ENCODE peak calls at places on chromosomes 5 and 9, in seven cellular contexts. C is SK-N-SH, Q is HCT116, Z is GM12878, W is H1, B is HepG2, M is K562. R is an unnamed sample.

GRCh38 chr9:132977626-132978450 is 656 bp upstream of the GFI1B start:
- DNase-seq in C (peak; percentile 82), Q (peak; percentile 54), Z (no peak), W (peak; percentile 90), B (peak; percentile 76), M (peak; percentile 81), R (peak; percentile 79)

GRCh38 chr5:132557425-132557805 is 638 bp downstream of the RAD50 start:
- DNase-seq in C (peak; percentile 26), Q (peak; percentile 37), Z (peak; percentile 19), W (no peak), B (peak; percentile 82), M (peak; percentile 67), R (peak; percentile 39)

GRCh38 chr5:13251623-13252367 is 692.7 kb downstream of the DNAH5 start:
- DNase-seq in C (no peak), Q (no peak), Z (no peak), W (no peak), B (no peak), M (no peak), R (no peak)

GRCh38 chr5:122151640-122152039 is 22.3 kb downstream of the ZNF474 start:
- DNase-seq in C (no peak), Q (no peak), Z (no peak), W (no peak), B (no peak), M (no peak), R (no peak)

GRCh38 chr9:37551888-37552287 is 24.3 kb downstream of the FBXO10 start:
- DNase-seq in C (no peak), Q (no peak), Z (no peak), W (no peak), B (no peak), M (no peak), R (no peak)

GRCh38 chr5:56078271-56078670 is 83.5 kb upstream of the IL6ST start:
- DNase-seq in C (no peak), Q (no peak), Z (no peak), W (no peak), B (no peak), M (no peak), R (no peak)

GRCh38 chr9:88593537-88594185 is 58.7 kb downstream of the NXNL2 start:
- DNase-seq in C (peak; percentile 62), Q (peak; percentile 34), Z (peak; percentile 20), W (no peak), B (peak; percentile 46), M (peak; percentile 35), R (peak; percentile 13)

GRCh38 chr9:133426011-133426410 is 3.8 kb downstream of the ADAMTS13 start:
- DNase-seq in C (no peak), Q (no peak), Z (no peak), W (no peak), B (no peak), M (no peak), R (no peak)

GRCh38 chr9:134624827-134625181 is 16.8 kb upstream of the COL5A1 start:
- DNase-seq in C (no peak), Q (peak; percentile 18), Z (no peak), W (no peak), B (no peak), M (no peak), R (no peak)

DNA sequence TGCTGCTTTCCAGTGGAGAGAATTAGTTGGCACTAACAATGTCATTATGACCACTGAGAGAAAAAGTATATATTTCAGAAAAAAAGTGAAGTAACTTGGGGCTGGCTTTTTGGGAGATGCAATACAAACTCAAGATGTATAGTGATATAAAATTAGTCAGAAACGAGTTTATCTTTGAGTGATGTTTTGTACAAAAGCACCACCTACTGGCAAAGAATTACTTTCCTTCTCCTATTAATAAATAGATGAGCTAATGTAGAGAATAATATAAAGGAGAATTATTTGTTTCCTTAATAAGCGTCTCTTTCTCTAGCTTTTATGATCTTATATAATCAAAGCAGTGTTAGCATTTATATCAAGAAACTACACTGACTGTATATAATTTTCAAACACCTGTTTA is 158.8 kb downstream of the MEF2C start:
- DNase-seq in C (no peak), Q (peak; percentile 8), Z (no peak), W (no peak), B (no peak), M (no peak), R (no peak)
- TF ChIP-seq JUND in C (no peak), Q (no peak), Z (no peak), W (no peak), B (no peak), M (no peak), R (no peak)

DNA sequence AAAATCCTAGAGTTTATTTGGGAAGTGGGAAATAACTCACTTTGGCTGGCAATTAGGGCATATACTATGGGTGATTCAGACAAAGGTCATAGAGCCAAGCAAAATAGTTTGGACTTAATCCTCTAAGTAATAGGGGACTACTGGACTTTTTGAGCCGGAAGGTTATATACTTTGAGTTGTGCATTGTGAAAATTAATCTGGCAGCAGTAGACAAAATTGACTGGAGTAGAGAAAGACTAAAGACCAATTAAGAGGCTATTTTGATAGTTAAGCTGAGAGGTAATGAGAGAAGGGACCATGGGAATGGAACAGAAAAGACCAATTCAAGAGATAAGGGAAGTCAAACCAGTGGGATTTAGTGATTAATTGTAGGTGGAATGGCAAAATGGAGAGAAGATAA is 28.9 kb downstream of the COX7C start:
- DNase-seq in C (no peak), Q (no peak), Z (no peak), W (no peak), B (no peak), M (no peak), R (no peak)
- TF ChIP-seq JUND in C (no peak), Q (no peak), Z (no peak), W (no peak), B (no peak), M (no peak), R (no peak)

GRCh38 chr5:77194762-77195161 is 15.7 kb upstream of the PDE8B start:
- DNase-seq in C (no peak), Q (no peak), Z (no peak), W (no peak), B (no peak), M (no peak), R (no peak)

GRCh38 chr5:77192444-77193050 is 17.9 kb upstream of the PDE8B start:
- DNase-seq in C (no peak), Q (no peak), Z (no peak), W (no peak), B (no peak), M (no peak), R (no peak)

GRCh38 chr5:77200663-77201062 is 9.8 kb upstream of the PDE8B start:
- DNase-seq in C (no peak), Q (no peak), Z (no peak), W (no peak), B (no peak), M (no peak), R (no peak)

GRCh38 chr5:77197840-77198554 is 12.5 kb upstream of the PDE8B start:
- DNase-seq in C (no peak), Q (no peak), Z (no peak), W (no peak), B (no peak), M (no peak), R (no peak)
- TF ChIP-seq JUND in C (no peak), Q (no peak), Z (no peak), W (no peak), B (no peak), M (no peak), R (no peak)

GRCh38 chr9:136199391-136200288 is 5.3 kb downstream of the LHX3 start:
- DNase-seq in C (no peak), Q (no peak), Z (no peak), W (no peak), B (no peak), M (no peak), R (no peak)

GRCh38 chr9:136201609-136202448 is 3.1 kb downstream of the LHX3 start:
- DNase-seq in C (peak; percentile 63), Q (no peak), Z (no peak), W (peak; percentile 81), B (no peak), M (peak; percentile 70), R (no peak)

GRCh38 chr9:136201174-136201573 is 3.8 kb downstream of the LHX3 start:
- DNase-seq in C (no peak), Q (no peak), Z (no peak), W (no peak), B (no peak), M (no peak), R (no peak)

GRCh38 chr9:136198605-136199083 is 6.3 kb downstream of the LHX3 start:
- DNase-seq in C (peak; percentile 66), Q (no peak), Z (no peak), W (peak; percentile 75), B (no peak), M (no peak), R (no peak)

GRCh38 chr9:136200424-136200823 is 4.5 kb downstream of the LHX3 start:
- DNase-seq in C (no peak), Q (no peak), Z (no peak), W (no peak), B (no peak), M (no peak), R (no peak)
- TF ChIP-seq JUND in C (no peak), Q (no peak), Z (no peak), W (no peak), B (no peak), M (no peak), R (no peak)

GRCh38 chr5:39064450-39064849 is 9.7 kb downstream of the RICTOR start:
- DNase-seq in C (no peak), Q (no peak), Z (no peak), W (no peak), B (no peak), M (no peak), R (no peak)
- TF ChIP-seq JUND in C (no peak), Q (no peak), Z (no peak), W (no peak), B (no peak), M (no peak), R (no peak)

GRCh38 chr5:178269499-178269898 is 36.9 kb upstream of the PHYKPL start:
- DNase-seq in C (no peak), Q (no peak), Z (no peak), W (no peak), B (no peak), M (no peak), R (no peak)
- TF ChIP-seq JUND in C (no peak), Q (no peak), Z (no peak), W (no peak), B (no peak), M (no peak), R (no peak)

GRCh38 chr5:112228672-112229071 is 190.4 kb downstream of the EPB41L4A start:
- DNase-seq in C (no peak), Q (peak; percentile 36), Z (no peak), W (no peak), B (no peak), M (no peak), R (peak; percentile 76)
- TF ChIP-seq JUND in C (no peak), Q (no peak), Z (no peak), W (no peak), B (no peak), M (no peak), R (peak; percentile 18)